ENCODE peak calls at places on chromosome 5, in seven cellular contexts. L, I, V, J, P, K and R are unnamed samples.

GRCh38 chr5:17302138-17302537 is 84.7 kb downstream of the BASP1 start:
- DNase-seq in L (peak; percentile 49), I (no peak), V (no peak), J (no peak), P (no peak), K (no peak), R (no peak)

GRCh38 chr5:52727568-52727967 is 60.1 kb upstream of the ITGA1 start:
- DNase-seq in L (no peak), I (peak; percentile 79), V (peak; percentile 11), J (no peak), P (peak; percentile 58), K (no peak), R (no peak)

GRCh38 chr5:125491986-125492385 is 745.5 kb upstream of the ZNF608 start:
- DNase-seq in L (no peak), I (peak; percentile 14), V (peak; percentile 21), J (no peak), P (no peak), K (no peak), R (no peak)

GRCh38 chr5:61525573-61526142 is 193.6 kb downstream of the ZSWIM6 start:
- DNase-seq in L (no peak), I (peak; percentile 32), V (no peak), J (no peak), P (no peak), K (no peak), R (no peak)

GRCh38 chr5:54516051-54516645 is 1.4 kb upstream of the SNX18 start:
- DNase-seq in L (no peak), I (no peak), V (no peak), J (no peak), P (no peak), K (no peak), R (peak; percentile 25)

GRCh38 chr5:102223542-102224444 is 72.3 kb downstream of the SLCO4C1 start:
- DNase-seq in L (peak; percentile 45), I (peak; percentile 44), V (no peak), J (no peak), P (no peak), K (peak; percentile 9), R (peak; percentile 15)

GRCh38 chr5:86918246-86918645 is 300.5 kb downstream of the COX7C start:
- DNase-seq in L (no peak), I (no peak), V (no peak), J (no peak), P (no peak), K (no peak), R (no peak)

GRCh38 chr5:154274828-154275185 is 84.3 kb downstream of the GALNT10 start:
- DNase-seq in L (no peak), I (no peak), V (no peak), J (no peak), P (no peak), K (no peak), R (no peak)

GRCh38 chr5:100469780-100470179 is 65.4 kb upstream of the FAM174A start:
- DNase-seq in L (no peak), I (no peak), V (no peak), J (no peak), P (no peak), K (no peak), R (no peak)

GRCh38 chr5:62082370-62082778 is 223.6 kb upstream of the KIF2A start:
- DNase-seq in L (no peak), I (no peak), V (no peak), J (no peak), P (no peak), K (peak; percentile 12), R (no peak)

GRCh38 chr5:127229185-127229889 is 61.3 kb upstream of the MEGF10 start:
- DNase-seq in L (peak; percentile 23), I (peak; percentile 35), V (peak; percentile 53), J (no peak), P (peak; percentile 49), K (no peak), R (no peak)

GRCh38 chr5:82605441-82605973 is 327.4 kb upstream of the RPS23 start:
- DNase-seq in L (no peak), I (no peak), V (no peak), J (no peak), P (no peak), K (no peak), R (no peak)

GRCh38 chr5:88480245-88480644 is 211.6 kb upstream of the TMEM161B start:
- DNase-seq in L (no peak), I (no peak), V (no peak), J (no peak), P (no peak), K (no peak), R (no peak)

GRCh38 chr5:137115152-137115551 is 384.0 kb downstream of the SPOCK1 start:
- DNase-seq in L (no peak), I (no peak), V (no peak), J (no peak), P (no peak), K (no peak), R (no peak)

GRCh38 chr5:137113161-137113560 is 386.0 kb downstream of the SPOCK1 start:
- DNase-seq in L (no peak), I (no peak), V (no peak), J (no peak), P (no peak), K (no peak), R (no peak)

GRCh38 chr5:137118629-137119028 is 380.5 kb downstream of the SPOCK1 start:
- DNase-seq in L (no peak), I (no peak), V (no peak), J (no peak), P (no peak), K (no peak), R (no peak)

GRCh38 chr5:137113939-137114338 is 385.2 kb downstream of the SPOCK1 start:
- DNase-seq in L (no peak), I (no peak), V (no peak), J (no peak), P (no peak), K (no peak), R (no peak)

GRCh38 chr5:137114529-137114928 is 384.6 kb downstream of the SPOCK1 start:
- DNase-seq in L (peak; percentile 37), I (peak; percentile 29), V (no peak), J (no peak), P (no peak), K (no peak), R (no peak)
- TF ChIP-seq CTCF in L (no peak), I (no peak), V (no peak), J (no peak), P (no peak), K (peak; percentile 4), R (no peak)

GRCh38 chr5:130243641-130244040 is 339.4 kb downstream of the CHSY3 start:
- DNase-seq in L (no peak), I (no peak), V (no peak), J (no peak), P (no peak), K (no peak), R (no peak)
- H3K4me3 ChIP-seq in L (no peak overlapping the region), I (no peak overlapping the region), V (no peak overlapping the region), J (no peak overlapping the region), P (no peak overlapping the region), K (no peak overlapping the region), R (no peak overlapping the region)

DNA sequence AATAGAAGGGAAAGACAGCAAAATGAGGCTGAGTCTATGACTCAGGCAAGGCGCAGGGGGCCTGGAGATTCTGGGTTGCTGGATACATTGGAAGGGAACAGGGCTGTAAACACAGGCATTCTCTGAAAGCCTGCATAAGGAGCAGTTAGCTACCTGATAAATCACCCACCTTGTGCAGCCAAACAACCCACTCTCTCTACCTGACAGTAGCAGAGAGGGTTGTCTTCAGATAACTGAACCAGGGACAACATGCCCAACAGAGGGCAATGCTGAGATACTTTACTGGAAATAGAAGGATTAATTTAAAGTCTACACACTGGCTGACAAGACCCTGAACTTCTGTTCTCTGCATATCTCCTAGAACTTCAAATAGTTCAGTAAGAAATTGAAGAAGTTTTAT is 161.6 kb downstream of the KCTD16 start:
- DNase-seq in L (peak; percentile 3), I (no peak), V (no peak), J (no peak), P (no peak), K (no peak), R (no peak)
- TF ChIP-seq CTCF in L (no peak), I (peak; percentile 14), V (no peak), J (peak; percentile 17), P (no peak), K (no peak), R (peak; percentile 64)

GRCh38 chr5:169415948-169416347 is 115.0 kb upstream of the SLIT3 start:
- DNase-seq in L (no peak), I (no peak), V (no peak), J (no peak), P (no peak), K (no peak), R (no peak)

GRCh38 chr5:169415351-169415750 is 114.4 kb upstream of the SLIT3 start:
- DNase-seq in L (no peak), I (no peak), V (no peak), J (no peak), P (no peak), K (no peak), R (no peak)

GRCh38 chr5:169417676-169418075 is 116.7 kb upstream of the SLIT3 start:
- DNase-seq in L (no peak), I (no peak), V (no peak), J (no peak), P (no peak), K (no peak), R (no peak)

GRCh38 chr5:169413416-169413815 is 112.5 kb upstream of the SLIT3 start:
- DNase-seq in L (no peak), I (no peak), V (no peak), J (no peak), P (no peak), K (no peak), R (no peak)

DNA sequence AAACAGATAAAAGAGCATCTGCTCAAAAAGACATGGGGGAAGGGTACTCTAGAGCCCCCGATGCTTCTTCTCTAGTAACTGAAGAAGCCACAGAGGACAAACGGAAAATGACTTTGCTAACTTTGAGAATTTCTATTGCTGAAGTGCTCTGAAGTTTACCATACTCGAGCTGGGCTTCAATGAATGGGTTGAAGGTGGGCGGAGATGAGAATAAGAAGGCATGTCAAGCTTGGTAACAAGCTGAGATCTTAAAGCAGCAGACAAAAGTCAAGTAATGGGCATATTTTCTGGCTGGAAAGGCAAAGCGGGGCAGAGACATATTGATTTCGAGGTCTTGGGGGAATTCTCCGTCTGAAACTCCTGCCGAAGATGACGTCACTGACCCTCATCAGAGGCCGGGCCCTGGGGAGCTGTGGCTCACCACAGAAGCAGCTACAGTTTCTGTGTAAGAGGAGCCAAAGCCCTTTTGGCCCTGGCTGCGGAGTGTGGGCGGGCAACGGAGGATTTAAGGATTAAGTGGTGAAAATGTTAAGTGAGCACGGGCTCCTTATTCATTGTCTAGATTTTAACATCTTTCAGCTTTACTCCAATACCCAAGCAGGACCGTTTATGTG is 115.8 kb upstream of the SLIT3 start:
- DNase-seq in L (no peak), I (peak; percentile 75), V (no peak), J (no peak), P (peak; percentile 62), K (peak; percentile 17), R (no peak)
- H3K4me3 ChIP-seq in L (no peak overlapping the region), I (no peak overlapping the region), V (no peak overlapping the region), J (no peak overlapping the region), P (no peak overlapping the region), K (no peak overlapping the region), R (no peak overlapping the region)

DNA sequence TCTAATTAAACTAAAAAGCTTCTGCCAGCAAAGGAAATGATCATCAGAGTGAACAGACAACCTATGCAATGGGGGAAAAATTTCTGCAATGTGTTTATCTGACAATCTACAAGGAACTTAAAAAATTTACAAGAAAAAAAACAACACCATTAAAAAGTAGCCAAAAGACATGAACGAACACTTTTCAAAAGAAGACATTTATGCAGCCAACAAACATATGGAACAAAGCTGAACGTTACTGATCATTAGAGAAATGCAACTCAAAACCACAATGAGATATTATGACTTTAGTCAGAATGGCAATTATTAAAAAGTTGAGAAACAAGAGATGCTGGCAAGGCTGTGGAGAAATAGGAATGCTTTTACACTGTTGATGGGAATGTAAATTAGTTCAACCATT is 530.4 kb upstream of the DAB2 start:
- DNase-seq in L (no peak), I (no peak), V (no peak), J (no peak), P (no peak), K (no peak), R (no peak)
- TF ChIP-seq CTCF in L (no peak), I (no peak), V (no peak), J (no peak), P (no peak), K (no peak), R (no peak)